ENCODE peak calls at places on chromosomes 2 and 18, in five cellular contexts. One of them, this sample, is unnamed.

GRCh38 chr18:72910045-72910444 is 42.3 kb upstream of the NETO1 start:
- DNase-seq in mesenchymal stem cell: no peak
- DNase-seq in IMR-90: no peak
- DNase-seq in neuronal stem cell: no peak
- DNase-seq in trophoblast cell: no peak
- DNase-seq in this sample: no peak

GRCh38 chr2:98809116-98809515 is 78.2 kb upstream of the MGAT4A start:
- DNase-seq in mesenchymal stem cell: no peak
- DNase-seq in IMR-90: no peak
- DNase-seq in neuronal stem cell: no peak
- DNase-seq in trophoblast cell: no peak
- DNase-seq in this sample: no peak

GRCh38 chr2:205811387-205811786 is 129.1 kb downstream of the NRP2 start:
- DNase-seq in mesenchymal stem cell: no peak
- DNase-seq in IMR-90: peak
- DNase-seq in neuronal stem cell: no peak
- DNase-seq in trophoblast cell: no peak
- DNase-seq in this sample: no peak

GRCh38 chr18:63868546-63868945 is 19.0 kb upstream of the SERPINB2 start:
- DNase-seq in mesenchymal stem cell: no peak
- DNase-seq in IMR-90: no peak
- DNase-seq in neuronal stem cell: no peak
- DNase-seq in trophoblast cell: no peak
- DNase-seq in this sample: no peak

GRCh38 chr2:46913471-46914381 is 1.9 kb downstream of the MCFD2 start:
- DNase-seq in mesenchymal stem cell: peak
- DNase-seq in IMR-90: peak
- DNase-seq in neuronal stem cell: no peak
- DNase-seq in trophoblast cell: no peak
- DNase-seq in this sample: peak

GRCh38 chr2:38751847-38752410 is 768 bp upstream of the SRSF7 start:
- DNase-seq in mesenchymal stem cell: no peak
- DNase-seq in IMR-90: peak
- DNase-seq in neuronal stem cell: peak
- DNase-seq in trophoblast cell: no peak
- DNase-seq in this sample: peak

GRCh38 chr2:96534701-96535181 is 1.8 kb upstream of the ARID5A start:
- DNase-seq in mesenchymal stem cell: no peak
- DNase-seq in IMR-90: no peak
- DNase-seq in neuronal stem cell: no peak
- DNase-seq in trophoblast cell: no peak
- DNase-seq in this sample: no peak

GRCh38 chr2:132489150-132489549 is 72.5 kb downstream of the GPR39 start:
- DNase-seq in mesenchymal stem cell: peak
- DNase-seq in IMR-90: peak
- DNase-seq in neuronal stem cell: peak
- DNase-seq in trophoblast cell: no peak
- DNase-seq in this sample: peak

GRCh38 chr2:45591073-45591472 is 20.0 kb downstream of the SRBD1 start:
- DNase-seq in mesenchymal stem cell: no peak
- DNase-seq in IMR-90: peak
- DNase-seq in neuronal stem cell: no peak
- DNase-seq in trophoblast cell: no peak
- DNase-seq in this sample: no peak

GRCh38 chr18:55249572-55249971 is 290.3 kb upstream of the CCDC68 start:
- DNase-seq in mesenchymal stem cell: no peak
- DNase-seq in IMR-90: no peak
- DNase-seq in neuronal stem cell: no peak
- DNase-seq in trophoblast cell: no peak
- DNase-seq in this sample: no peak

GRCh38 chr2:20291106-20291564 is 59.5 kb downstream of the PUM2 start:
- DNase-seq in mesenchymal stem cell: peak
- DNase-seq in IMR-90: peak
- DNase-seq in neuronal stem cell: peak
- DNase-seq in trophoblast cell: peak
- DNase-seq in this sample: peak

GRCh38 chr2:178796079-178796677 is 11.0 kb downstream of the TTN start:
- DNase-seq in mesenchymal stem cell: peak
- DNase-seq in IMR-90: peak
- DNase-seq in neuronal stem cell: peak
- DNase-seq in trophoblast cell: no peak
- DNase-seq in this sample: no peak

GRCh38 chr2:190879474-190880373 is 897 bp upstream of the GLS start:
- DNase-seq in mesenchymal stem cell: no peak
- DNase-seq in IMR-90: no peak
- DNase-seq in neuronal stem cell: no peak
- DNase-seq in trophoblast cell: no peak
- DNase-seq in this sample: no peak

GRCh38 chr2:25052948-25053477 is 11.1 kb downstream of the EFR3B start:
- DNase-seq in mesenchymal stem cell: no peak
- DNase-seq in IMR-90: no peak
- DNase-seq in neuronal stem cell: no peak
- DNase-seq in trophoblast cell: no peak
- DNase-seq in this sample: no peak

GRCh38 chr18:21757833-21758232 is 17.2 kb downstream of the MIB1 start:
- DNase-seq in mesenchymal stem cell: no peak
- DNase-seq in IMR-90: no peak
- DNase-seq in neuronal stem cell: no peak
- DNase-seq in trophoblast cell: no peak
- DNase-seq in this sample: no peak

GRCh38 chr2:72953528-72953927 is 36.2 kb downstream of the EMX1 start:
- DNase-seq in mesenchymal stem cell: no peak
- DNase-seq in IMR-90: no peak
- DNase-seq in neuronal stem cell: no peak
- DNase-seq in trophoblast cell: no peak
- DNase-seq in this sample: no peak
- H2BK120ac ChIP-seq in mesenchymal stem cell: no peak
- H2BK120ac ChIP-seq in IMR-90: no peak
- H2BK120ac ChIP-seq in neuronal stem cell: no peak
- H2BK120ac ChIP-seq in trophoblast cell: no peak
- H2BK120ac ChIP-seq in this sample: no peak

DNA sequence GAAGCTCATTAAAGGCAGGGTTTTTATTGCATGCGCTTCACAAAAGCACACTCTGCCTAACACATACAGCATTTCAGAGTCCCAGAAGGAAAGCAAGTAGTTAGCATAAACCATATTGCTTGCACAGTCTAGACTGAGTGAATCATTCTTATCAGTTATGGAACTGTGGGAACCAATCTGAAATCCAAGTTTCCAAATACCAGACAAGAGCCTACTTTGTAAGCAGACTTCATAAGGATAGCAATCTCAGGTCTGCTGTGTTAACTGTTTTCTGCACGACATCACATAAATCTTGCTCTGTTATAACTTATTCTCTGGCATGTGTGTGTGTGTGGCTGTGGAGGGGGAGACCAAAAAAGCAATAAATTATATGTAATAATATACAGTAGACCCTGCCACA is 608.1 kb upstream of the REG3G start:
- DNase-seq in mesenchymal stem cell: peak
- DNase-seq in IMR-90: no peak
- DNase-seq in neuronal stem cell: no peak
- DNase-seq in trophoblast cell: no peak
- DNase-seq in this sample: no peak
- H3K4me2 ChIP-seq in mesenchymal stem cell: no peak
- H3K4me2 ChIP-seq in IMR-90: no peak
- H3K4me2 ChIP-seq in neuronal stem cell: no peak
- H3K4me2 ChIP-seq in trophoblast cell: no peak
- H3K4me2 ChIP-seq in this sample: no peak

GRCh38 chr2:231668981-231669380 is 39.3 kb upstream of the PTMA start:
- DNase-seq in mesenchymal stem cell: no peak
- DNase-seq in IMR-90: no peak
- DNase-seq in neuronal stem cell: no peak
- DNase-seq in trophoblast cell: no peak
- DNase-seq in this sample: no peak

GRCh38 chr2:231672617-231673347 is 35.5 kb upstream of the PTMA start:
- DNase-seq in mesenchymal stem cell: peak
- DNase-seq in IMR-90: peak
- DNase-seq in neuronal stem cell: no peak
- DNase-seq in trophoblast cell: peak
- DNase-seq in this sample: peak

GRCh38 chr2:231673348-231673770 is 35.0 kb upstream of the PTMA start:
- DNase-seq in mesenchymal stem cell: peak
- DNase-seq in IMR-90: peak
- DNase-seq in neuronal stem cell: no peak
- DNase-seq in trophoblast cell: peak
- DNase-seq in this sample: peak

GRCh38 chr2:231670892-231671616 is 37.3 kb upstream of the PTMA start:
- DNase-seq in mesenchymal stem cell: peak
- DNase-seq in IMR-90: no peak
- DNase-seq in neuronal stem cell: no peak
- DNase-seq in trophoblast cell: peak
- DNase-seq in this sample: peak

GRCh38 chr2:231671617-231672350 is 36.5 kb upstream of the PTMA start:
- DNase-seq in mesenchymal stem cell: no peak
- DNase-seq in IMR-90: no peak
- DNase-seq in neuronal stem cell: no peak
- DNase-seq in trophoblast cell: peak
- DNase-seq in this sample: no peak
- H2BK120ac ChIP-seq in mesenchymal stem cell: no peak
- H2BK120ac ChIP-seq in IMR-90: peak
- H2BK120ac ChIP-seq in neuronal stem cell: peak
- H2BK120ac ChIP-seq in trophoblast cell: peak
- H2BK120ac ChIP-seq in this sample: peak

GRCh38 chr2:120395686-120396518 is 50.0 kb downstream of the INHBB start:
- DNase-seq in mesenchymal stem cell: no peak
- DNase-seq in IMR-90: no peak
- DNase-seq in neuronal stem cell: no peak
- DNase-seq in trophoblast cell: no peak
- DNase-seq in this sample: peak
- H3K4me2 ChIP-seq in mesenchymal stem cell: no peak
- H3K4me2 ChIP-seq in IMR-90: no peak
- H3K4me2 ChIP-seq in neuronal stem cell: no peak
- H3K4me2 ChIP-seq in trophoblast cell: no peak
- H3K4me2 ChIP-seq in this sample: no peak

GRCh38 chr2:84956334-84957297 is 14.3 kb upstream of the KCMF1 start:
- DNase-seq in mesenchymal stem cell: no peak
- DNase-seq in IMR-90: no peak
- DNase-seq in neuronal stem cell: no peak
- DNase-seq in trophoblast cell: no peak
- DNase-seq in this sample: no peak
- H2BK120ac ChIP-seq in mesenchymal stem cell: no peak
- H2BK120ac ChIP-seq in IMR-90: peak
- H2BK120ac ChIP-seq in neuronal stem cell: no peak
- H2BK120ac ChIP-seq in trophoblast cell: no peak
- H2BK120ac ChIP-seq in this sample: no peak

This sample was measured in mesendoderm.